ENCODE peak calls at places on chromosome 11, in five cellular contexts. N, W, X, C and B are unnamed samples.
A peak's percentile ranks its signal among the peaks of the same experiment; 100 is the strongest.

GRCh38 chr11:14067686-14068085 is 105.2 kb downstream of the SPON1 start:
- DNase-seq in N (no peak), W (no peak), X (no peak), C (no peak), B (no peak)

GRCh38 chr11:90251599-90251998 is 28.8 kb upstream of the CHORDC1 start:
- DNase-seq in N (no peak), W (no peak), X (no peak), C (no peak), B (no peak)

GRCh38 chr11:23751280-23751679 is 745.6 kb upstream of the LUZP2 start:
- DNase-seq in N (no peak), W (no peak), X (no peak), C (no peak), B (no peak)

GRCh38 chr11:63535734-63536133 is 874 bp upstream of the PLAAT4 start:
- DNase-seq in N (no peak), W (no peak), X (no peak), C (no peak), B (no peak)

GRCh38 chr11:70483077-70483861 is 84.9 kb downstream of the CTTN start:
- DNase-seq in N (no peak), W (peak; percentile 58), X (peak; percentile 39), C (no peak), B (no peak)

GRCh38 chr11:119168471-119169271 is at the start of gene NLRX1:
- DNase-seq in N (peak; percentile 89), W (peak; percentile 94), X (peak; percentile 85), C (peak; percentile 92), B (peak; percentile 45)

GRCh38 chr11:132655187-132655855 is 877.0 kb downstream of the OPCML start:
- DNase-seq in N (no peak), W (peak; percentile 88), X (no peak), C (no peak), B (no peak)

GRCh38 chr11:1744879-1745700 is 5.3 kb downstream of the IFITM10 start:
- DNase-seq in N (peak; percentile 50), W (no peak), X (no peak), C (peak; percentile 76), B (peak; percentile 21)

GRCh38 chr11:26769027-26769426 is 47.2 kb upstream of the SLC5A12 start:
- DNase-seq in N (no peak), W (no peak), X (no peak), C (no peak), B (no peak)

GRCh38 chr11:126637800-126638175 is 282.3 kb downstream of the ST3GAL4 start:
- DNase-seq in N (no peak), W (peak; percentile 93), X (no peak), C (no peak), B (no peak)

GRCh38 chr11:118263109-118263508 is 988 bp downstream of the MPZL2 start:
- DNase-seq in N (no peak), W (no peak), X (no peak), C (no peak), B (no peak)

GRCh38 chr11:121321614-121322243 is 29.2 kb downstream of the SC5D start:
- DNase-seq in N (peak; percentile 14), W (peak; percentile 52), X (no peak), C (no peak), B (peak; percentile 15)

GRCh38 chr11:6812391-6813005 is 13.0 kb upstream of the OR6A2 start:
- DNase-seq in N (no peak), W (peak; percentile 54), X (no peak), C (no peak), B (no peak)

GRCh38 chr11:43947003-43947500 is 4.6 kb downstream of the C11orf96 start:
- DNase-seq in N (no peak), W (peak; percentile 73), X (no peak), C (no peak), B (no peak)

GRCh38 chr11:17389205-17389956 is 922 bp upstream of the KCNJ11 start:
- DNase-seq in N (peak; percentile 88), W (peak; percentile 50), X (peak; percentile 90), C (no peak), B (peak; percentile 86)

GRCh38 chr11:55658031-55658573 is 3.9 kb upstream of the OR4C6 start:
- DNase-seq in N (no peak), W (no peak), X (no peak), C (no peak), B (no peak)

GRCh38 chr11:108228236-108228635 is 5.4 kb downstream of the ATM start:
- DNase-seq in N (no peak), W (no peak), X (no peak), C (no peak), B (no peak)
- H3K27ac ChIP-seq in N (no peak overlapping the region), W (no peak overlapping the region), X (no peak overlapping the region), C (no peak overlapping the region), B (no peak overlapping the region)

DNA sequence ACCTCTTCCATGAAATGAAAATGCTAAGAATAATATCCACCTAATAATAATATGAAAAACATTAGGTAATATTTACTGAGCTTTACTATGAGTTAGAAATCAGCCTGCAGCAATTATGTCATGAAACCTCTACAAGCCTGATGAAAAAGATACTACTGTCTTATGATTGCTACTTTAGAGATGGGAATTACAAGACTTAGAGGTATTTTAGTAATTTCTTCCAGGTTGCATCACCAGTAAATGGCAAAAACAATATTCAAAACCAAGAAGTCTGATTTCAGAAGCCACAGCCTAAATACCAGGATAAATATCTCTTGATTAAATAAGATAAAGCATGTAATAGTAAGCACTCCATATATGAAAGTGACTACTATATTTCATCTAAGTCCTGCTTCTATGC is 13.8 kb downstream of the OR5B21 start:
- DNase-seq in N (no peak), W (peak; percentile 53), X (no peak), C (no peak), B (no peak)
- H3K27ac ChIP-seq in N (no peak overlapping the region), W (peak overlapping the region; percentile 56), X (no peak overlapping the region), C (no peak overlapping the region), B (no peak overlapping the region)

GRCh38 chr11:113201055-113201818 is 113.1 kb upstream of the TTC12 start:
- DNase-seq in N (no peak), W (no peak), X (no peak), C (no peak), B (no peak)

GRCh38 chr11:113198907-113199660 is 115.3 kb upstream of the TTC12 start:
- DNase-seq in N (no peak), W (no peak), X (no peak), C (no peak), B (no peak)

GRCh38 chr11:113195728-113196127 is 118.7 kb upstream of the TTC12 start:
- DNase-seq in N (no peak), W (no peak), X (no peak), C (no peak), B (no peak)

GRCh38 chr11:113193894-113194293 is 120.5 kb upstream of the TTC12 start:
- DNase-seq in N (peak; percentile 19), W (no peak), X (peak; percentile 50), C (no peak), B (no peak)

GRCh38 chr11:113197456-113197855 is 116.9 kb upstream of the TTC12 start:
- DNase-seq in N (no peak), W (no peak), X (no peak), C (no peak), B (no peak)
- H3K27ac ChIP-seq in N (no peak overlapping the region), W (no peak overlapping the region), X (no peak overlapping the region), C (no peak overlapping the region), B (no peak overlapping the region)

DNA sequence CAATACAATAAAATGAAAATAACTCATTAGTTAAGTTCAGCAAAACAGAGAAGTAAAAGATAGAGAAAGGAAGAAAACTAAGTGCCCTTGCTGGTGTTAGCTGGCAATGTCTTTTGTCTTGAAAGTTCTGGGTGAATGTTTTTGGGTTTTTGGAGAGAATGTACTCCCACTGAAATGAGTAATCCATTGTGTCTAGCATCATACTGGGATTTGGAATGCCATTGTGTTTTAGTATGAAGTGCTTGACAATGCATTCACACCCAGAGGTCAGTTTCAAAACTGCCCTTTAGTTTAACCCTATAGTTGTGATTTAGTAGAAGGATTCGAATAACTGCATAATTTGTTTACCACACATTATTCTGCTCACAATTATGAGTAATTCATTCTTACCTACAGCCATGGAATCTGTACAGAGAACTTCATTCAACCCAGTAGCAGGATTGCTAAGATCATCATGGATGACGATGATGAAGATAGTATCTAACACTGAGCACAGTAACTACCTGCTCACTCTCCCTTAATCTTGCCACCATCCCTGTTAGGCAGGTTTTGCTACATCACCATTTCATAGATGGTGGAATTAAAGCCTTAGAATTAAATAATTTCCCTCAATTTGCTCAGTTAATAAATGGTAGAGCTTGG is 33.9 kb downstream of the MAML2 start:
- DNase-seq in N (no peak), W (peak; percentile 87), X (no peak), C (no peak), B (no peak)
- H3K27ac ChIP-seq in N (peak overlapping the region; percentile 8), W (peak overlapping the region; percentile 99), X (no peak overlapping the region), C (peak overlapping the region; percentile 22), B (no peak overlapping the region)

DNA sequence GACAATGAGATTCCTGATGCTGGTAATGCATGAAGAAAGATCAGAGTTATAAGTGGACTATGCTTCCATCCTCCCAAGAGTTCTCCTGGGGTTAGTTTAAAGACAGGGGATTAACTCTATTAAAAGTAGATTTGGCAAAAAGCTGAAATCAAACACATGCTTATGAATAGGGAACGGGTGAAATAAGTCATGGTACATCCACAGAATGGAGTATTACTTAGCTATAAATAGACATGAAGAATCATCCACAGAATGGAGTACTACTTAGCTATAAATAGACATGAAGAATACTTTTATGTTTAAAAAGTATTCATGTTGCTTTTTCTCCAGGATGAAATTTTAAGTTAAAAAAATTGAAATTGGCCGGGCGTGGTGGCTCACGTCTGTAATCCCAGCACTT is 596.4 kb upstream of the B3GAT1 start:
- DNase-seq in N (no peak), W (no peak), X (no peak), C (no peak), B (no peak)
- H3K27ac ChIP-seq in N (no peak overlapping the region), W (no peak overlapping the region), X (no peak overlapping the region), C (no peak overlapping the region), B (no peak overlapping the region)

GRCh38 chr11:65115361-65116082 is 2.0 kb downstream of the ZNHIT2 start:
- DNase-seq in N (no peak), W (no peak), X (no peak), C (peak; percentile 60), B (no peak)
- H3K27ac ChIP-seq in N (peak overlapping the region; percentile 92), W (no peak overlapping the region), X (peak overlapping the region; percentile 87), C (no peak overlapping the region), B (no peak overlapping the region)

GRCh38 chr11:44979536-44980399 is 29.1 kb upstream of the TP53I11 start:
- DNase-seq in N (peak; percentile 90), W (no peak), X (peak; percentile 92), C (no peak), B (no peak)
- H3K27ac ChIP-seq in N (peak overlapping the region; percentile 93), W (no peak overlapping the region), X (peak overlapping the region; percentile 78), C (peak overlapping the region; percentile 57), B (no peak overlapping the region)

GRCh38 chr11:123132881-123133280 is 62.2 kb downstream of the CLMP start:
- DNase-seq in N (no peak), W (no peak), X (no peak), C (no peak), B (no peak)
- H3K27ac ChIP-seq in N (no peak overlapping the region), W (peak overlapping the region; percentile 95), X (no peak overlapping the region), C (no peak overlapping the region), B (no peak overlapping the region)

GRCh38 chr11:64676253-64676615 is 46.8 kb downstream of the NRXN2 start:
- DNase-seq in N (no peak), W (no peak), X (no peak), C (no peak), B (no peak)
- H3K27ac ChIP-seq in N (no peak overlapping the region), W (no peak overlapping the region), X (no peak overlapping the region), C (no peak overlapping the region), B (no peak overlapping the region)

GRCh38 chr11:72720047-72720446 is 32.2 kb downstream of the ARAP1 start:
- DNase-seq in N (no peak), W (no peak), X (no peak), C (no peak), B (no peak)
- H3K27ac ChIP-seq in N (peak overlapping the region; percentile 95), W (no peak overlapping the region), X (peak overlapping the region; percentile 49), C (no peak overlapping the region), B (peak overlapping the region; percentile 87)